ENCODE peak calls at places on chromosomes 13 and 19, in eight cellular contexts. A is psoas muscle, V is colonic mucosa, O is stomach, G is AG04450, K is left ventricle myocardium inferior, T is A673, W is neuronal stem cell. B is an unnamed sample. For H3K9me3, the result is how much of the 10 kb centered on the place peaks cover.

GRCh38 chr19:40424637-40425449 is 949 bp downstream of the SERTAD1 start:
- DNase-seq in A (no peak), V (peak), O (no peak), G (no peak), K (no peak), T (peak), W (no peak), B (no peak)

GRCh38 chr13:100506154-100506553 is 82.4 kb downstream of the GGACT start:
- DNase-seq in A (no peak), V (no peak), O (no peak), G (no peak), K (no peak), T (no peak), W (no peak), B (no peak)

GRCh38 chr19:56423276-56423984 is 19.3 kb downstream of the ZNF583 start:
- DNase-seq in A (no peak), V (no peak), O (no peak), G (no peak), K (no peak), T (no peak), W (no peak), B (no peak)

GRCh38 chr19:50204811-50205675 is 1.6 kb downstream of the MYH14 start:
- DNase-seq in A (peak), V (peak), O (peak), G (no peak), K (peak), T (no peak), W (peak), B (no peak)

GRCh38 chr19:37963190-37963947 is 56.4 kb downstream of the SIPA1L3 start:
- DNase-seq in A (no peak), V (no peak), O (no peak), G (no peak), K (no peak), T (no peak), W (no peak), B (no peak)

GRCh38 chr19:30648321-30648720 is 276.1 kb downstream of the ZNF536 start:
- DNase-seq in A (no peak), V (no peak), O (no peak), G (no peak), K (no peak), T (no peak), W (no peak), B (no peak)

GRCh38 chr19:45049073-45049736 is 10.4 kb downstream of the CLASRP start:
- DNase-seq in A (peak), V (no peak), O (peak), G (no peak), K (peak), T (no peak), W (no peak), B (no peak)

GRCh38 chr19:19637523-19638251 is 5.8 kb downstream of the GMIP start:
- DNase-seq in A (no peak), V (no peak), O (peak), G (no peak), K (no peak), T (no peak), W (no peak), B (no peak)

GRCh38 chr13:64332048-64332447 is 2898.1 kb downstream of the PCDH9 start:
- DNase-seq in A (no peak), V (no peak), O (no peak), G (no peak), K (no peak), T (no peak), W (no peak), B (no peak)

GRCh38 chr13:48586591-48587103 is 53.8 kb upstream of the RCBTB2 start:
- DNase-seq in A (peak), V (no peak), O (peak), G (no peak), K (peak), T (no peak), W (no peak), B (peak)

GRCh38 chr13:27919299-27919933 is 384 bp upstream of the PDX1 start:
- DNase-seq in A (no peak), V (no peak), O (no peak), G (no peak), K (no peak), T (no peak), W (no peak), B (no peak)

DNA sequence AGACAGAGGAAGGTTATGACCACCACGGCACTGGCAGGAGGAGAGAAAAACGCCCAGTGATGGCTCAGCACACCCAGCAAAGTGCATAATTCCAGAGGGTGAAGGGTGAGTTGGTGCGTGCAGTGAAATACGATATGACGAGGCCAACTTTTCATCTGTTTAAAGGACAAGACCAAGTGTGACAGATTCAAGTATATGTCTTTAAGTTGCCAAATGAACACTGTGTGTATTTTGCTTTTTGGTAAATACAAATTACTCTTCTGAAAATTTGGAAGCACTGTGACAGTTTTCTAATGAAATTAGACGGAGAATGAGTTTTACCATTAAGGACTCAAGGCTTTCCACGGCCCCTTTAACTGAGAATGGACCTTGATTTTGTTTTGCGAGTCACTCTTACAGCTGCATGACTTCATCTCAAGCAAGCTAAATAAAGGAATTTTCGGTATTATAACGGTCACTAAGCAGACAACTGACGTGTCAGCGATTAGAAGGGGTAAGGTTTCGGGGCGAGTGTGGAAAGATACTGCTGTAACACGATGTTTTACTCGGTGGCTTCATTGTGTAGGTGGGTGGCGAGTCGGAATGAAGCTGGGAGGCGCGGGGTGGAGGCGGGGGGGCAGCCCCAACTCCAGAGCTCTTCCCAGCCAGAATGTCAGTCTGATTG is 22.8 kb downstream of the COL4A2 start:
- DNase-seq in A (no peak), V (no peak), O (no peak), G (no peak), K (no peak), T (no peak), W (no peak), B (peak)
- H3K27ac ChIP-seq in A (peak), V (peak), O (peak), G (peak), K (peak), T (peak), W (no peak), B (peak)

GRCh38 chr19:36745870-36746269 is 26.7 kb downstream of the ZNF850 start:
- DNase-seq in A (no peak), V (no peak), O (no peak), G (no peak), K (no peak), T (no peak), W (no peak), B (no peak)

GRCh38 chr19:36750066-36750691 is 22.4 kb downstream of the ZNF850 start:
- DNase-seq in A (no peak), V (no peak), O (no peak), G (no peak), K (no peak), T (no peak), W (no peak), B (no peak)

GRCh38 chr19:36747750-36748149 is 24.9 kb downstream of the ZNF850 start:
- DNase-seq in A (no peak), V (no peak), O (no peak), G (no peak), K (no peak), T (no peak), W (no peak), B (no peak)

DNA sequence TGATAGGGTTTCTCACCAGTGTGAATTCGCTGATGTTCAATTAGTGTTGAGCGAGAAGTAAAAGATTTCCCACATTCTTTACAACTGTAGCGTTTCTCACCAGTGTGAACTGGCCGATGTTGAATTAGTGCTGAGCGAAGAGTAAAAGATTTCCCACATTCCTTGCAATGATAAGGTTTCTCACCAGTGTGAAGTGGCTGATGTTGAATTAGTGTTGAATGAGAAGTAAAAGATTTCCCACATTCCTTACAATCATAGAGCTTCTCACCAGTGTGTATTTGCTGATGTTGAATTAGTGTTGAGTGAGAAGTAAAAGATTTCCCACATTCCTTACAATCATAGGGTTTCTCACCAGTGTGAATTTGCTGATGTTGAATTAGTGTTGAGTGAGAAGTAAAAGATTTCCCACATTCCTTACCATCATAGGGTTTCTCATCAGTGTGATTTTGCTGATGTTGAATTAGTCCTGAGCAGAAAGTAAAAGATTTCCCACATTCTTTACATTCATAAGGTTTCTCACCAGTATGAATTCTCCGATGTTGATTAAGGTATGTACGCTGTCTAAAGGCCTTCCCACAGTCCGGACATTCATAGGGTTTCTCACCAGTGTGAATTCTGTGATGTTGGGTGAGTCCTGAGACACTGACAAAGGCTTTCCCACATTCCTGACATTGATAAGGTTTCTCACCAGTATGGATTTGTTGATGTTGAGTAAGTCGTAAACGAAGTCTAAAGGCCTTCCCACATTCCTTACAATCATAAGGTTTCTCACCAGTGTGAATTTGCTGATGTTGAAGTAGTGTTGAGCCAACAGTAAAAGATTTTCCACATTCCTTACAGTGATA is 24.0 kb downstream of the ZNF850 start:
- DNase-seq in A (no peak), V (no peak), O (no peak), G (no peak), K (no peak), T (no peak), W (no peak), B (no peak)
- H3K9me3 ChIP-seq in A (half or more), V (under half), O (half or more), G (half or more), K (half or more), T (half or more), W (half or more), B (half or more)

GRCh38 chr13:110254151-110254679 is 52.7 kb downstream of the COL4A1 start:
- DNase-seq in A (no peak), V (peak), O (no peak), G (no peak), K (no peak), T (no peak), W (no peak), B (no peak)

GRCh38 chr13:110257408-110257807 is 49.5 kb downstream of the COL4A1 start:
- DNase-seq in A (no peak), V (no peak), O (no peak), G (no peak), K (no peak), T (no peak), W (no peak), B (no peak)

GRCh38 chr13:110256126-110256905 is 50.6 kb downstream of the COL4A1 start:
- DNase-seq in A (peak), V (no peak), O (no peak), G (no peak), K (no peak), T (no peak), W (no peak), B (no peak)

GRCh38 chr13:110251227-110251791 is 55.6 kb downstream of the COL4A1 start:
- DNase-seq in A (peak), V (peak), O (no peak), G (no peak), K (no peak), T (no peak), W (no peak), B (peak)

DNA sequence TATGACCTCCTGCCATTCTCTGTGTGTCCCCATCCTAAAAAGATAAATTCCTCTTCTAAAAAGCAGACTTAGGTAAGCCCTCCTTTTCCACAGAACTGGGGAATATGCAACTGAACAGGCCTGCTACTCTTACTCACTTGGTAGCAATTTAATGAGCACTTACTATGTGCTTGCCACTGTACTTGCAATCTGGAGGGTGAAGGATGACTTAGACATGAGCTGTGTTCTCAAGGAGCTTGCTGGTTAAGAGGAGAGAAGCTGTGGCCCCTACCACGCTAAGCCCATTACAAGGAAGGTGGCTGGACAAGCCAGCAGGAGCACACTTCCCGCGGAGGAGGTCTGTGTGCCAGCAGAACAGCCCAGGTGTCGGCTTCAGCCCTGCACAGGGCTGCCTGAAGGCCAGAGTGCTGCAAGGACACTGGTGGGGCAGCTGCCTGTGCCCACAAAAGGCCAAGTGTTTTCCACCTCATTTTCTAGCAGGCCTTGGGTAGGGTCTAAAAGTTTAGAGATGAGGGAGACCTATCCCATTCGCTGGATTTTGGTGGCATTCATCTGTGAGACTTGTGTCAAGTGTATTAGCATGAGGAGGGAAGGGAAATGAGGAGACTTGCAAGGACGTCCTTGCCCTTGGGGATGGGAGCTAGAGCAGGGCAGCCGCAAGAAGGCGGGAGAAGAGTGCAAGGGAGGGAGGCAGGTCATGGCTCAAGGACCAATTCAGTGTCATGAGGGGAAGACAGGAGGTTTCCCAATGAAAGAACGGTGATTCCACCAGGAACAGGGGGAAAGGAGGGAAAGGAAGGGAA is 52.0 kb downstream of the COL4A1 start:
- DNase-seq in A (peak), V (peak), O (no peak), G (no peak), K (no peak), T (no peak), W (no peak), B (no peak)
- H3K27ac ChIP-seq in A (peak), V (peak), O (peak), G (peak), K (peak), T (peak), W (no peak), B (peak)

GRCh38 chr19:9348671-9349070 is 14.1 kb upstream of the ZNF177 start:
- DNase-seq in A (no peak), V (no peak), O (no peak), G (no peak), K (no peak), T (no peak), W (no peak), B (no peak)
- H3K9me3 ChIP-seq in A (half or more), V (under half), O (half or more), G (half or more), K (half or more), T (under half), W (under half), B (half or more)

GRCh38 chr19:8390617-8390981 is 439 bp downstream of the RAB11B start:
- DNase-seq in A (peak), V (peak), O (peak), G (peak), K (peak), T (peak), W (peak), B (peak)
- H3K27ac ChIP-seq in A (peak), V (peak), O (peak), G (peak), K (peak), T (peak), W (peak), B (peak)

DNA sequence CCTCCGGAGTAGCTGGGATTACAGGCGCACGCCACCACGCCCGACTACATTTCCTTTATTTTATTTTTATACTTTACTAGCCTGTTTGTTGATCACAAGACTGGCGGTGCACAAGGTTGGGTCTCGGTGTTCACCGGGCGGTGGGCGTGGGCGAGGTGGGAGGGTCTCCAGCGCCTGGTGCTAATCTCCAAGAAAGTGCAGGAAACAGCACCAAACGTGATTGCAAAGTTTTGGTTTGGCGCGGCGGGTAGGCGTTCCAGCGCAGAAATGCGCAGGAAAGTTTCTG is 24.1 kb upstream of the ZNF850 start:
- DNase-seq in A (no peak), V (no peak), O (no peak), G (no peak), K (no peak), T (no peak), W (no peak), B (no peak)
- H3K9me3 ChIP-seq in A (half or more), V (under half), O (half or more), G (half or more), K (half or more), T (under half), W (under half), B (under half)

DNA sequence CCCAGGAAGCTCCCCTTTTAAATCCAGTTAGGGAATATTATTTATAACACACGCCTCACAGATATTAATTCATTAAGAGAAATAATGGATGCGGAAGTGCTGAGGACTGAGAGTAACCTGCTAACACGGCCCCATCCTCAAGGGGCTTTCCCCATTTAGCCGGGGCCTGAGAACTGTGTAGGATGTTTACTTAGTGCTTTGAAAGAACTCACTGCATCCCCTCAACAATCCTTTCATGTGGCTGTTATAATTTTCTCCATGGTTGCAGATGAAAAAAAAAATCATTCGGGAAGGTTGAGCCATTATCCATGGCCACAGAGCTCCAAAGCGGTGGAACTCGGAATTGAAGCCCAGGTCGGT is 98.2 kb downstream of the ING1 start:
- DNase-seq in A (no peak), V (no peak), O (no peak), G (no peak), K (no peak), T (no peak), W (no peak), B (no peak)
- H3K27ac ChIP-seq in A (no peak), V (no peak), O (no peak), G (no peak), K (no peak), T (no peak), W (no peak), B (no peak)

GRCh38 chr19:1153891-1154730 is 20.0 kb downstream of the SBNO2 start:
- DNase-seq in A (peak), V (no peak), O (no peak), G (no peak), K (no peak), T (no peak), W (no peak), B (no peak)
- H3K9me3 ChIP-seq in A (under half), V (under half), O (under half), G (under half), K (under half), T (under half), W (under half), B (under half)

DNA sequence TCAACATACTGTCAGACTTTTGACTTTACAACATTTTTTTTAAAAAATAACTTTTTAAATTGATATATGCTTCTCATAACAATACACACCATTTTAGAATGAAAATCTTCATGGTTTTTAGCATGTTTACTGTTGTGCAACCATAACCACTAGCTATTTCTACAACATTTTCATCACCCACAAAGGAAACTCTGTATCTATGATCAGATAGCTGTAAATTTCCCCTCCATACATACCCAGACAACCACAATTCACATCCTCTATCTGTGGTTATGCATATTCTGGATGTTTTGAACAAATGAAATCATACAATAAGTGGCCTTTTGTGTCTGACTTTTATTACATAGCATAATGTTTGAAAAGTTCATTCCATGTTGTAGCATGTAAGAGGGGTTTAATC is 1666.0 kb downstream of the EFNB2 start:
- DNase-seq in A (no peak), V (no peak), O (no peak), G (no peak), K (no peak), T (no peak), W (no peak), B (no peak)
- H3K27ac ChIP-seq in A (no peak), V (no peak), O (no peak), G (no peak), K (no peak), T (no peak), W (no peak), B (no peak)